ENCODE peak calls at places on chromosome 1, in nine cellular contexts. U is fibroblast of gingiva; E is activated CD4-positive, alpha-beta T cell treated with anti-CD3 and anti-CD28 coated beads for 4 hours; B is GOT3; G is activated T-cell treated with anti-CD3 and anti-CD28 coated beads, Interleukin-2, amount 50 U/mL, for 24 hours; T is non-pigmented ciliary epithelial cell; J is hypothalamus; C is KG1; I is substantia nigra. F is an unnamed sample.

GRCh38 chr1:182556279-182556678 is 32.8 kb downstream of the RNASEL start:
- DNase-seq in I (no peak), E (no peak), J (no peak), C (no peak), B (no peak), G (no peak), U (no peak), T (no peak), F (no peak)

GRCh38 chr1:235649722-235650163 is at the start of gene GNG4:
- DNase-seq in I (no peak), T (no peak), C (no peak), G (no peak), B (no peak), J (peak; percentile 45), E (peak; percentile 44), U (no peak), F (no peak)

GRCh38 chr1:151243683-151244216 is 10.8 kb upstream of the PSMD4 start:
- DNase-seq in T (no peak), E (no peak), G (no peak), B (no peak), J (no peak), I (no peak), U (no peak), C (no peak), F (no peak)

GRCh38 chr1:59605761-59606160 is 209.0 kb upstream of the HOOK1 start:
- DNase-seq in C (no peak), B (no peak), E (no peak), G (no peak), T (no peak), J (no peak), I (no peak), U (no peak), F (no peak)

GRCh38 chr1:40449684-40450490 is at the start of gene ZFP69B:
- DNase-seq in J (peak; percentile 83), C (peak; percentile 83), E (peak; percentile 91), B (peak; percentile 86), G (peak; percentile 96), I (peak; percentile 71), T (peak; percentile 52), U (peak; percentile 88), F (peak; percentile 94)

GRCh38 chr1:181083842-181084605 is 4.5 kb upstream of the IER5 start:
- DNase-seq in T (no peak), U (peak; percentile 53), J (no peak), E (peak; percentile 58), B (no peak), G (peak; percentile 60), C (peak; percentile 37), I (no peak), F (peak; percentile 26)

GRCh38 chr1:245465666-245466065 is 310.9 kb downstream of the KIF26B start:
- DNase-seq in J (no peak), C (no peak), U (no peak), G (no peak), E (no peak), B (no peak), T (no peak), I (no peak), F (no peak)

GRCh38 chr1:231951399-231951798 is 324.8 kb downstream of the DISC1 start:
- DNase-seq in G (no peak), J (no peak), I (no peak), E (no peak), U (peak; percentile 11), C (no peak), T (peak; percentile 27), B (no peak), F (no peak)

GRCh38 chr1:112618721-112619517 is at the start of gene ST7L:
- DNase-seq in B (no peak), I (peak; percentile 58), T (no peak), U (peak; percentile 68), J (peak; percentile 70), G (peak; percentile 79), C (no peak), E (peak; percentile 58), F (peak; percentile 86)

GRCh38 chr1:71557138-71557537 is 476.3 kb upstream of the ZRANB2 start:
- DNase-seq in C (no peak), I (no peak), G (no peak), J (no peak), T (no peak), B (no peak), E (no peak), U (no peak), F (no peak)

GRCh38 chr1:227869281-227869842 is 53.9 kb downstream of the PRSS38 start:
- DNase-seq in T (no peak), C (no peak), J (no peak), I (no peak), G (peak; percentile 27), B (no peak), E (no peak), U (no peak), F (no peak)

GRCh38 chr1:100719490-100719889 is at the start of gene VCAM1:
- DNase-seq in C (no peak), E (no peak), J (no peak), U (no peak), T (no peak), G (no peak), I (no peak), B (no peak), F (no peak)

GRCh38 chr1:71296551-71296950 is 215.7 kb upstream of the ZRANB2 start:
- DNase-seq in U (peak; percentile 28), I (no peak), C (no peak), T (no peak), B (no peak), E (no peak), J (no peak), G (no peak), F (no peak)

GRCh38 chr1:184188091-184188490 is 136.6 kb downstream of the TSEN15 start:
- DNase-seq in B (no peak), T (no peak), J (no peak), E (no peak), U (no peak), G (no peak), I (no peak), C (no peak), F (no peak)

F was measured in midbrain.